ENCODE peak calls at places on chromosomes 13 and 19, in nine cellular contexts. One of them, this sample, is unnamed.

GRCh38 chr19:18306903-18307681 is 15.8 kb downstream of the LSM4 start:
- DNase-seq in mucosa of descending colon: no peak
- DNase-seq in anterior cingulate cortex: peak
- DNase-seq in lower leg skin: no peak
- DNase-seq in A549: no peak
- DNase-seq in SK-N-SH: peak
- DNase-seq in bronchial epithelial cell: no peak
- DNase-seq in EH: no peak
- DNase-seq in RWPE1: no peak
- DNase-seq in this sample: no peak

GRCh38 chr19:10180459-10180858 is 14.3 kb downstream of the DNMT1 start:
- DNase-seq in anterior cingulate cortex: no peak
- DNase-seq in A549: no peak
- DNase-seq in EH: no peak
- DNase-seq in mucosa of descending colon: no peak
- DNase-seq in RWPE1: no peak
- DNase-seq in bronchial epithelial cell: no peak
- DNase-seq in lower leg skin: no peak
- DNase-seq in SK-N-SH: no peak
- DNase-seq in this sample: no peak

GRCh38 chr13:59665736-59666135 is 498.0 kb downstream of the DIAPH3 start:
- DNase-seq in A549: no peak
- DNase-seq in anterior cingulate cortex: no peak
- DNase-seq in mucosa of descending colon: no peak
- DNase-seq in RWPE1: no peak
- DNase-seq in EH: no peak
- DNase-seq in SK-N-SH: no peak
- DNase-seq in lower leg skin: no peak
- DNase-seq in bronchial epithelial cell: no peak
- DNase-seq in this sample: no peak

GRCh38 chr19:13827656-13828055 is 32.4 kb downstream of the ZSWIM4 start:
- DNase-seq in SK-N-SH: no peak
- DNase-seq in RWPE1: no peak
- DNase-seq in anterior cingulate cortex: no peak
- DNase-seq in A549: peak
- DNase-seq in bronchial epithelial cell: no peak
- DNase-seq in EH: peak
- DNase-seq in lower leg skin: no peak
- DNase-seq in mucosa of descending colon: no peak
- DNase-seq in this sample: no peak

GRCh38 chr13:100542546-100543156 is 45.9 kb downstream of the GGACT start:
- DNase-seq in RWPE1: peak
- DNase-seq in mucosa of descending colon: no peak
- DNase-seq in EH: peak
- DNase-seq in anterior cingulate cortex: no peak
- DNase-seq in lower leg skin: no peak
- DNase-seq in A549: peak
- DNase-seq in SK-N-SH: no peak
- DNase-seq in bronchial epithelial cell: peak
- DNase-seq in this sample: peak

GRCh38 chr13:76764429-76764828 is 121.8 kb downstream of the KCTD12 start:
- DNase-seq in SK-N-SH: no peak
- DNase-seq in A549: no peak
- DNase-seq in mucosa of descending colon: peak
- DNase-seq in RWPE1: no peak
- DNase-seq in anterior cingulate cortex: no peak
- DNase-seq in bronchial epithelial cell: peak
- DNase-seq in lower leg skin: peak
- DNase-seq in EH: peak
- DNase-seq in this sample: peak

GRCh38 chr13:41061914-41062837 is 867 bp downstream of the WBP4 start:
- DNase-seq in RWPE1: peak
- DNase-seq in EH: peak
- DNase-seq in mucosa of descending colon: no peak
- DNase-seq in SK-N-SH: no peak
- DNase-seq in anterior cingulate cortex: no peak
- DNase-seq in bronchial epithelial cell: peak
- DNase-seq in lower leg skin: no peak
- DNase-seq in A549: no peak
- DNase-seq in this sample: peak

GRCh38 chr13:29847501-29847983 is 2.9 kb downstream of the UBL3 start:
- DNase-seq in RWPE1: no peak
- DNase-seq in anterior cingulate cortex: peak
- DNase-seq in A549: peak
- DNase-seq in mucosa of descending colon: peak
- DNase-seq in bronchial epithelial cell: peak
- DNase-seq in EH: peak
- DNase-seq in lower leg skin: peak
- DNase-seq in SK-N-SH: peak
- DNase-seq in this sample: peak

GRCh38 chr19:47005873-47006272 is 13.8 kb upstream of the NPAS1 start:
- DNase-seq in SK-N-SH: peak
- DNase-seq in lower leg skin: no peak
- DNase-seq in A549: peak
- DNase-seq in RWPE1: no peak
- DNase-seq in anterior cingulate cortex: no peak
- DNase-seq in mucosa of descending colon: no peak
- DNase-seq in EH: no peak
- DNase-seq in bronchial epithelial cell: no peak
- DNase-seq in this sample: peak

GRCh38 chr19:13964776-13965175 is 12.5 kb downstream of the DCAF15 start:
- DNase-seq in bronchial epithelial cell: no peak
- DNase-seq in anterior cingulate cortex: no peak
- DNase-seq in SK-N-SH: no peak
- DNase-seq in A549: no peak
- DNase-seq in lower leg skin: no peak
- DNase-seq in mucosa of descending colon: no peak
- DNase-seq in RWPE1: no peak
- DNase-seq in EH: peak
- DNase-seq in this sample: peak

GRCh38 chr13:108961542-108962125 is 332.2 kb downstream of the MYO16 start:
- DNase-seq in RWPE1: peak
- DNase-seq in anterior cingulate cortex: no peak
- DNase-seq in EH: peak
- DNase-seq in bronchial epithelial cell: peak
- DNase-seq in A549: peak
- DNase-seq in SK-N-SH: peak
- DNase-seq in mucosa of descending colon: no peak
- DNase-seq in lower leg skin: no peak
- DNase-seq in this sample: peak

GRCh38 chr13:30108913-30109237 is 198.5 kb downstream of the KATNAL1 start:
- DNase-seq in SK-N-SH: no peak
- DNase-seq in mucosa of descending colon: peak
- DNase-seq in EH: no peak
- DNase-seq in bronchial epithelial cell: peak
- DNase-seq in RWPE1: peak
- DNase-seq in anterior cingulate cortex: no peak
- DNase-seq in lower leg skin: peak
- DNase-seq in A549: no peak
- DNase-seq in this sample: peak

GRCh38 chr19:19026299-19026971 is 6.9 kb downstream of the SUGP2 start:
- DNase-seq in mucosa of descending colon: peak
- DNase-seq in bronchial epithelial cell: peak
- DNase-seq in RWPE1: no peak
- DNase-seq in anterior cingulate cortex: no peak
- DNase-seq in lower leg skin: no peak
- DNase-seq in SK-N-SH: no peak
- DNase-seq in A549: peak
- DNase-seq in EH: peak
- DNase-seq in this sample: no peak

GRCh38 chr13:46197299-46197975 is 14.3 kb upstream of the LRRC63 start:
- DNase-seq in A549: no peak
- DNase-seq in bronchial epithelial cell: no peak
- DNase-seq in mucosa of descending colon: no peak
- DNase-seq in EH: no peak
- DNase-seq in anterior cingulate cortex: no peak
- DNase-seq in lower leg skin: no peak
- DNase-seq in RWPE1: no peak
- DNase-seq in SK-N-SH: no peak
- DNase-seq in this sample: no peak

GRCh38 chr19:13143135-13143534 is 7.0 kb downstream of the STX10 start:
- DNase-seq in anterior cingulate cortex: no peak
- DNase-seq in bronchial epithelial cell: peak
- DNase-seq in mucosa of descending colon: no peak
- DNase-seq in RWPE1: no peak
- DNase-seq in A549: peak
- DNase-seq in lower leg skin: no peak
- DNase-seq in EH: peak
- DNase-seq in SK-N-SH: no peak
- DNase-seq in this sample: peak

GRCh38 chr13:21043898-21044297 is 17.5 kb downstream of the LATS2 start:
- DNase-seq in EH: peak
- DNase-seq in bronchial epithelial cell: no peak
- DNase-seq in RWPE1: no peak
- DNase-seq in anterior cingulate cortex: no peak
- DNase-seq in A549: no peak
- DNase-seq in lower leg skin: no peak
- DNase-seq in SK-N-SH: no peak
- DNase-seq in mucosa of descending colon: no peak
- DNase-seq in this sample: no peak

This sample was measured in SW480.